ENCODE peak calls at places on chromosomes 11 and 22, in eight cellular contexts. U is breast epithelium, X is cardiac muscle cell, V is heart right ventricle, K is adrenal gland, Z is tibial nerve, W is thyroid gland, J is left lung. A is an unnamed sample. For H3K4me1, the result is how much of the 10 kb centered on the place peaks cover.

GRCh38 chr22:43133401-43133800 is 9.8 kb downstream of the MCAT start:
- DNase-seq in U (no peak), X (no peak), V (no peak), K (no peak), Z (no peak), W (no peak), J (no peak), A (no peak)

GRCh38 chr22:42433754-42434153 is 1.6 kb upstream of the NFAM1 start:
- DNase-seq in U (peak), X (no peak), V (no peak), K (no peak), Z (no peak), W (peak), J (no peak), A (no peak)

GRCh38 chr22:35651085-35651484 is 2.8 kb downstream of the APOL6 start:
- DNase-seq in U (no peak), X (no peak), V (no peak), K (no peak), Z (no peak), W (no peak), J (no peak), A (no peak)

GRCh38 chr11:126682590-126682989 is 318.0 kb downstream of the KIRREL3 start:
- DNase-seq in U (no peak), X (no peak), V (no peak), K (no peak), Z (no peak), W (no peak), J (no peak), A (no peak)

GRCh38 chr11:134642206-134642605 is 230.2 kb upstream of the B3GAT1 start:
- DNase-seq in U (no peak), X (no peak), V (no peak), K (no peak), Z (no peak), W (no peak), J (no peak), A (no peak)

GRCh38 chr11:126662055-126662790 is 306.7 kb downstream of the ST3GAL4 start:
- DNase-seq in U (no peak), X (no peak), V (no peak), K (no peak), Z (no peak), W (no peak), J (no peak), A (no peak)

GRCh38 chr11:45885274-45885920 is at the start of gene MAPK8IP1:
- DNase-seq in U (no peak), X (peak), V (peak), K (peak), Z (no peak), W (peak), J (no peak), A (peak)

GRCh38 chr11:122095950-122096942 is 19.8 kb downstream of the BLID start:
- DNase-seq in U (no peak), X (peak), V (no peak), K (no peak), Z (no peak), W (no peak), J (no peak), A (no peak)

GRCh38 chr11:8812438-8812837 is 98.6 kb upstream of the AKIP1 start:
- DNase-seq in U (peak), X (peak), V (no peak), K (peak), Z (peak), W (peak), J (peak), A (no peak)

GRCh38 chr22:49006207-49007012 is 821.3 kb downstream of the BRD1 start:
- DNase-seq in U (no peak), X (no peak), V (no peak), K (no peak), Z (peak), W (no peak), J (no peak), A (no peak)

GRCh38 chr11:36405585-36406367 is 104.3 kb downstream of the TRAF6 start:
- DNase-seq in U (no peak), X (peak), V (no peak), K (no peak), Z (no peak), W (no peak), J (no peak), A (no peak)

GRCh38 chr22:37843746-37844089 is 416 bp downstream of the ANKRD54 start:
- DNase-seq in U (no peak), X (peak), V (peak), K (peak), Z (peak), W (no peak), J (no peak), A (peak)

GRCh38 chr11:9710223-9710622 is 46.3 kb downstream of the SWAP70 start:
- DNase-seq in U (no peak), X (no peak), V (no peak), K (no peak), Z (no peak), W (no peak), J (no peak), A (no peak)

GRCh38 chr22:42926034-42926433 is 69.0 kb upstream of the ARFGAP3 start:
- DNase-seq in U (no peak), X (peak), V (no peak), K (no peak), Z (no peak), W (no peak), J (no peak), A (no peak)

GRCh38 chr11:47189100-47189834 is 3.0 kb upstream of the PACSIN3 start:
- DNase-seq in U (peak), X (peak), V (no peak), K (no peak), Z (no peak), W (peak), J (no peak), A (no peak)

GRCh38 chr22:47188337-47189055 is 426.0 kb downstream of the TBC1D22A start:
- DNase-seq in U (no peak), X (no peak), V (no peak), K (no peak), Z (peak), W (no peak), J (no peak), A (no peak)

GRCh38 chr11:32421992-32422391 is 13.3 kb downstream of the WT1 start:
- DNase-seq in U (no peak), X (no peak), V (no peak), K (no peak), Z (no peak), W (no peak), J (no peak), A (no peak)

GRCh38 chr11:13320688-13321087 is 43.1 kb downstream of the BMAL1 start:
- DNase-seq in U (no peak), X (no peak), V (no peak), K (no peak), Z (no peak), W (no peak), J (no peak), A (no peak)

GRCh38 chr11:20374746-20375305 is 11.3 kb downstream of the HTATIP2 start:
- DNase-seq in U (no peak), X (no peak), V (no peak), K (no peak), Z (no peak), W (no peak), J (no peak), A (no peak)

GRCh38 chr22:42930810-42931420 is 73.8 kb upstream of the ARFGAP3 start:
- DNase-seq in U (no peak), X (no peak), V (peak), K (peak), Z (no peak), W (no peak), J (no peak), A (peak)

GRCh38 chr11:121589946-121590537 is 137.3 kb upstream of the SORL1-AS1 start:
- DNase-seq in U (no peak), X (no peak), V (no peak), K (no peak), Z (no peak), W (no peak), J (no peak), A (no peak)

GRCh38 chr11:31804439-31805036 is 6.6 kb downstream of the PAX6 start:
- DNase-seq in U (no peak), X (no peak), V (no peak), K (no peak), Z (no peak), W (no peak), J (no peak), A (no peak)

GRCh38 chr11:72573380-72573949 is 100.8 kb downstream of the PDE2A start:
- DNase-seq in U (no peak), X (peak), V (no peak), K (no peak), Z (no peak), W (peak), J (no peak), A (no peak)

DNA sequence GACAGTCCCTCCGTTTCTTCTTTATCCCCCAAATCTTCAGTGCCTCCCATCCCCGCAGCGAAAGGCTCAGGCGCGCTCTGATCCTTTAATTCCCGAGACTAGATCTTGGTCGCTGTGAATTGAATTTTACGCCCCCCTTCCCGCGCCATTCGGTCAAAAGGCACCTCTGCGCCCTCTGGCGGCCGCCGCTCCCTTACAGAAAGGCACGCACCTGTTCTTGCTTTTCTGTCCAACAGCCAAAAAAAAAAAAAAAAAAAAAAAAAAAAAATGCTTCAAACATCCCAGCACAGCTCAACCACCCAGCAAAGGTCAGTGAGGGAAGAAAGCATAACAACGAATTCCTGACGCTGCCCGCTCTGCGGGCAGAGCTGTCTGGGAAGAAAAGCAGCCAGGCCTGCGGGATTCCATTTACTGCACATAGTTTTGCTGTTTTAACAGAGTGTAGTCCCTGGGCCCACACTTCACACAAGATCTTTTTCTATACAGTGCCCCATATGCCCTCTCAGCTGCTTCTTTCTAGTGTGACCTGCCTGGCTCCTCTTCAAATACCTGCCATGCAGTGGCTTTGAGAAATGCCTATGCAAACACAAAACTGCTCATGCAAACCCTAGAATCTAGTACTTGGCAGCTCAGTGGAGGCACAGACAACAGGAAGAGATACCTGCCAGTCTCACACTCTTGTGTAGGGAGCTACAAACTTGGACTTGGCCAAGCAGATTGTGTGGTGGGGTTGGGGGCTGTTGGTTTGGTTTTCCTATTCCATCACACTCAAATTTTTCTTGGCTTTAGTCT is 1.3 kb upstream of the ESAM start:
- DNase-seq in U (peak), X (peak), V (peak), K (peak), Z (peak), W (peak), J (peak), A (peak)
- H3K4me1 ChIP-seq in U (under half), X (under half), V (under half), K (under half), Z (under half), W (under half), J (under half), A (half or more)

GRCh38 chr22:29148036-29148435 is 57.7 kb upstream of the EMID1 start:
- DNase-seq in U (no peak), X (no peak), V (no peak), K (no peak), Z (no peak), W (no peak), J (peak), A (no peak)

GRCh38 chr22:29146101-29146560 is 59.6 kb upstream of the EMID1 start:
- DNase-seq in U (no peak), X (no peak), V (no peak), K (no peak), Z (no peak), W (no peak), J (peak), A (no peak)

GRCh38 chr22:29146771-29147170 is 58.9 kb upstream of the EMID1 start:
- DNase-seq in U (no peak), X (no peak), V (no peak), K (no peak), Z (no peak), W (no peak), J (peak), A (no peak)

GRCh38 chr22:29148826-29149225 is 56.9 kb upstream of the EMID1 start:
- DNase-seq in U (no peak), X (no peak), V (no peak), K (no peak), Z (no peak), W (no peak), J (peak), A (no peak)

DNA sequence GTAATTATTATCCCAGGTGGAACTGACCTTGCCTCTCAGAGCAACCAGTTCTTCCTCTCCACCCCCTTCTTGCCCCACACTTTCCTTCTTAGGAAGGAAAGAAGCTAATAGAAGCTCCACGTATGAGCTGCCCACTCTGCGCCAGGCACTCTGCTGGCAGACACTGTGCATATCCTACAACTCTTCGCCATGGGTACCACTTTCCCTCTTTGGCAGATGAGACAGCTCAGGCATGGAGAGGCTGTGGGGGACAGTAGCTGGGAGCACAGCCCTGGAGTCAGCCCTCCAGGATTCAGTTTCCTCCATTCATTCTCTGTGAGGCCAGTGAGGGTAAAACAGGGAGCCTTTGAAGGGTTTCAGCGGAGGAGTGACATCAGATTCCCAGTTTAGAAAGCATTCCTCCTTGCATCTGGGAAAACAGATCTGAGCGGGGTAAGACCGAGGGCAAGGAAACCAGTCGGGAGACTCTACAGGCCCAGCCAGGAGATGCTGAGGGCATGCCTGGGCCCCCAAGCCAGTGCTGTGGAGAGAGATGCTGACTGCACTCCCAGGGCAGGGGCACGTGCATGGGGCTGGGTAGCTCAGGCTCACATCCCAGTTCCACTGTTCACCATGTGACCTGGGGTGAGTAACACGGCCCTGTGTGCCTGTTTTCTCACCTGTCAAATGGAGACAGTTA is 58.3 kb upstream of the EMID1 start:
- DNase-seq in U (no peak), X (no peak), V (no peak), K (no peak), Z (no peak), W (no peak), J (peak), A (no peak)
- H3K4me1 ChIP-seq in U (under half), X (under half), V (under half), K (under half), Z (under half), W (under half), J (under half), A (under half)

DNA sequence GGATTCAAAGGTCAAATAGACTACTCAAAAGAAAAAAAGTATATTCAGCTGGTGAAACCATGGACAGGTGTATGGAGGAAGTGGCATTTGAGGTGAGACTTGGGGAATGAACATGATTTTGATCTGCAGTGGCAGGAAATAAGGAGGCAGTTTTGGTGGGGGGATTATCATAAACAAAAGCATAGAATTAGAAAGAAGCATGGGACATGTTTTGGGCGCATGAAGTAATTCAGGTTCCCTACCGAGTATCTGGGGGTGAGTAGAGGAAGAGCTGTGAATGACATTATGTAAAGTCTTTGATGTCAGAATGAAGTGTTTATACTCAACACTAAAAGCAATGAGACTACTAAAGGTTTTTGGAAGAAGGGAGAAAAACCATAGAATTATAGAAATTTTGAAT is 3.1 kb downstream of the CLMP start:
- DNase-seq in U (no peak), X (no peak), V (no peak), K (no peak), Z (no peak), W (no peak), J (no peak), A (no peak)
- H3K4me1 ChIP-seq in U (under half), X (under half), V (under half), K (under half), Z (under half), W (under half), J (under half), A (under half)

DNA sequence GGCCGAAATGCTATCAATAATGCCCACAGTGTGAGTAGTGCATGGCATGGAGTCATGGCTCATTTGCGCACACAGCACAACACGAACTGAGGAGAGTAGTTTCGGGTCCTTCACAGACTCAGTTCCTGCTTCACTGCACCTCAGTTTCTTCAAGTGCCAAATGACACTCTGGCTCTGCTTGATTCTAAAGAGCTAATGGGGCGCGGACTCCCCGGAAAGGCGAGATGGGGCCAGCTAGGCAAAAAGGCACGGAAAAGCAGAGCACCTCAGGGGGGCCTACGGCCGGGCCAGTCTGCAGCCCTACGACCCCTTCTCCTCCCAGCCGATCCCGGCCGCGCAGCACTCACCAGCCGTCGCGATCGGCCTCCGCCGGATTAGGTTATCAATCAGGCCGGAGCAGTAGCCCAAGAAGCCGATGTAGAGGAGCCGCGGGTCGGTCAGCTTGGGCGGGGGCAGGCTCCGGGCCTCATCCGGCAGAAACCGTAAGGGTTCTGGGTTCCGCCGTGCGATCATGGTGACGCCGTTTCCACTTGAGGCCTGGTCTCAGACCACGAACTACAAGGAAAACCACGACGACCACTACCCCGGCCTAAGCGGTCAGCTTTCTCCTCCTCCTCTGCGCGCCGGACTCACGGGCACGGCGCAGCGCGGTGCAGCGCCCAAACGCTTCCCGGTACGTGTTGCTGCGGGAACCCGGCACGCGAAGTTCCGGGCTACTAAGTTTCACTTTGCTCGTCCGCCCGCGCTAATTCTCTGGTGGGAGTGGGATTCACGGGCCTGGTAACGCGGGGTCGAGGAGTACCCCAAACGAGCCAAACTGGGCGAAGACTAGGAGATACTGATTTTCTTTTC is at the start of gene NDUFC2:
- DNase-seq in U (peak), X (peak), V (peak), K (peak), Z (peak), W (peak), J (peak), A (peak)
- H3K4me1 ChIP-seq in U (under half), X (under half), V (under half), K (under half), Z (under half), W (under half), J (under half), A (half or more)

GRCh38 chr11:130161441-130161840 is 1.9 kb downstream of the ST14 start:
- DNase-seq in U (no peak), X (no peak), V (no peak), K (no peak), Z (no peak), W (no peak), J (no peak), A (no peak)
- H3K4me1 ChIP-seq in U (under half), X (under half), V (under half), K (under half), Z (under half), W (under half), J (under half), A (under half)